ENCODE peak calls at places on chromosomes 4 and X, in six cellular contexts. One of them, this sample, is unnamed.

GRCh38 chr4:185592438-185592837 is 57.1 kb upstream of the PDLIM3 start:
- DNase-seq in H1: no peak
- DNase-seq in K562: no peak
- DNase-seq in GM12878: no peak
- DNase-seq in SK-N-SH: no peak
- DNase-seq in HCT116: no peak
- DNase-seq in this sample: no peak

GRCh38 chr4:152454398-152455011 is 81.4 kb downstream of the FBXW7 start:
- DNase-seq in HCT116: no peak
- DNase-seq in H1: no peak
- DNase-seq in SK-N-SH: peak; percentile 51
- DNase-seq in K562: no peak
- DNase-seq in GM12878: no peak
- DNase-seq in this sample: no peak

GRCh38 chr4:14908635-14909034 is 93.6 kb upstream of the CPEB2 start:
- DNase-seq in HCT116: peak; percentile 12
- DNase-seq in H1: no peak
- DNase-seq in SK-N-SH: no peak
- DNase-seq in GM12878: no peak
- DNase-seq in K562: no peak
- DNase-seq in this sample: no peak

GRCh38 chrX:48971325-48972213 is at the start of gene KCND1:
- DNase-seq in H1: peak; percentile 71
- DNase-seq in HCT116: no peak
- DNase-seq in SK-N-SH: peak; percentile 78
- DNase-seq in GM12878: no peak
- DNase-seq in K562: peak; percentile 49
- DNase-seq in this sample: no peak

GRCh38 chr4:53781614-53782467 is 190.6 kb upstream of the LNX1 start:
- DNase-seq in HCT116: no peak
- DNase-seq in K562: no peak
- DNase-seq in GM12878: no peak
- DNase-seq in H1: no peak
- DNase-seq in SK-N-SH: no peak
- DNase-seq in this sample: peak; percentile 6

GRCh38 chr4:10005632-10006031 is 15.7 kb downstream of the SLC2A9 start:
- DNase-seq in K562: no peak
- DNase-seq in HCT116: no peak
- DNase-seq in SK-N-SH: no peak
- DNase-seq in H1: no peak
- DNase-seq in GM12878: no peak
- DNase-seq in this sample: peak; percentile 10

GRCh38 chr4:8157944-8158709 is 486 bp downstream of the ABLIM2 start:
- DNase-seq in HCT116: no peak
- DNase-seq in K562: no peak
- DNase-seq in SK-N-SH: no peak
- DNase-seq in H1: peak; percentile 65
- DNase-seq in GM12878: no peak
- DNase-seq in this sample: no peak

GRCh38 chr4:36316544-36317082 is 35.2 kb downstream of the DTHD1 start:
- DNase-seq in K562: no peak
- DNase-seq in SK-N-SH: no peak
- DNase-seq in H1: no peak
- DNase-seq in GM12878: no peak
- DNase-seq in HCT116: no peak
- DNase-seq in this sample: no peak

GRCh38 chr4:111630705-111631104 is 514.5 kb upstream of the FAM241A start:
- DNase-seq in SK-N-SH: peak; percentile 10
- DNase-seq in GM12878: no peak
- DNase-seq in H1: no peak
- DNase-seq in K562: no peak
- DNase-seq in HCT116: peak; percentile 23
- DNase-seq in this sample: peak; percentile 23

GRCh38 chr4:28357985-28358384 is 1497.3 kb downstream of the STIM2 start:
- DNase-seq in HCT116: peak; percentile 7
- DNase-seq in K562: no peak
- DNase-seq in H1: no peak
- DNase-seq in GM12878: no peak
- DNase-seq in SK-N-SH: no peak
- DNase-seq in this sample: peak; percentile 47

GRCh38 chr4:184757810-184758209 is 23.9 kb upstream of the CENPU start:
- DNase-seq in SK-N-SH: no peak
- DNase-seq in HCT116: no peak
- DNase-seq in GM12878: no peak
- DNase-seq in K562: no peak
- DNase-seq in H1: no peak
- DNase-seq in this sample: no peak

DNA sequence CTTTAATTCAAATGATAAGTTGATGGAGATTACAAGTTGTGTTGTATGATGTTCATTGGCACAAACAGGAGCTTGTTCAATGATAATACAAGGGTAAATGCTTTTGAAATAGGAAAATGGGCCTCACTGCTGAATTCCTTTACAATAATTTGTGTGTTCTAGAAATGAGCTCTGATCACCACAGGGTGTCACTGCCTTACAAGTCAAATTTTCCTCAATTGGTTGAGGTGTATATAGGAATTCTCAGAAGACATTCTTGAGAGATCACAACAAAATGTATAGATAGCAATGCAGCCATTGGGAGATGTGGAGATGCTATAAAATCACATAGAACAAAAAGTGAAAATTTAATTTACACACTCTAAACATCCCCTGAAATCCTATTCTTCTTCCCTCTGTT is 49.6 kb downstream of the KLF8 start:
- DNase-seq in H1: no peak
- DNase-seq in HCT116: peak; percentile 3
- DNase-seq in GM12878: no peak
- DNase-seq in K562: no peak
- DNase-seq in SK-N-SH: peak; percentile 3
- DNase-seq in this sample: peak; percentile 69
- TF ChIP-seq JUND in H1: no peak
- TF ChIP-seq JUND in HCT116: no peak
- TF ChIP-seq JUND in GM12878: no peak
- TF ChIP-seq JUND in K562: no peak
- TF ChIP-seq JUND in SK-N-SH: no peak
- TF ChIP-seq JUND in this sample: no peak

DNA sequence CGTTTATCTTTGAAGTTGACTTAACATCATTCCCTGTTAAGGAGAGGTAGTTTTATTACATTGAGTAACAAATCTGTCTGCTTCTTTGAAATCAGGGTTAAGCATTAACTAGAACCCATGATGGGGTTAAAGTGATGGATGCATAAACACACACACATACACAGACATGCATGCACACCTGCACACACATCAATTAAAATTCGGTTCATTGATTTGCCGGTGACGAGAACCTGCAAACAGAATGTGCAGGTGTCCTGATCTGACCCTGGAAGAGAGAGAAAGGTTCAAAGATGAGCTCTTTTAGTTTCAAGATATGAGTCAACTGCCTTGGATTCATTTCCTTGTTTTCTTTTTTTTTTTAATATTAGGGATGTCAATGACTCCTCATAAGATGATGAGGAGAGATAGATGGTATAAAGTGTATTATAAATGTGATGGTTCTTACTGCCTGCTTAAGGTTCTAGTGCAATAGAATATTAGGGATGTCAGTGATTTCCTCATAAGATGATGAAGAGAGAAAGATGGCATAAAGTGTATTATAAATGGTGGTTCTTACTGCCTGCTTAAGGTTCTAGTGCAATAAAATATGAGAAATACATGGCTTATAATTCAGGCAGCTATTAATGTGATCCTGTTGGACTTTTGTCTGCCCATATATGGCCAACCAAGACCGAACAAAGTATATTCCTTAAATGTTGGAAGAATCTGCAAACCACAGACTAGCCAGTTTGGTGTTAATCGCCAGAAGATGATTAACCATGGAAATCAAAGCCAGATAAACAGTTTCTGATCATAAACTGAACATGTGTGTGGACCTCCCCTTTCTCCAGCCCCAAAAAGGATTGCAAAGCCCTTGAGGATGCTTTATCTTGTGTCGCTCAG is 14.1 kb upstream of the CD99 start:
- DNase-seq in HCT116: no peak
- DNase-seq in GM12878: no peak
- DNase-seq in SK-N-SH: no peak
- DNase-seq in K562: no peak
- DNase-seq in H1: no peak
- DNase-seq in this sample: no peak
- TF ChIP-seq JUND in HCT116: no peak
- TF ChIP-seq JUND in GM12878: no peak
- TF ChIP-seq JUND in SK-N-SH: peak; percentile 23
- TF ChIP-seq JUND in K562: no peak
- TF ChIP-seq JUND in H1: no peak
- TF ChIP-seq JUND in this sample: no peak

GRCh38 chrX:40546870-40547269 is 33.9 kb upstream of the ATP6AP2 start:
- DNase-seq in SK-N-SH: no peak
- DNase-seq in HCT116: no peak
- DNase-seq in K562: no peak
- DNase-seq in GM12878: no peak
- DNase-seq in H1: no peak
- DNase-seq in this sample: no peak
- TF ChIP-seq JUND in SK-N-SH: no peak
- TF ChIP-seq JUND in HCT116: no peak
- TF ChIP-seq JUND in K562: no peak
- TF ChIP-seq JUND in GM12878: no peak
- TF ChIP-seq JUND in H1: no peak
- TF ChIP-seq JUND in this sample: no peak

DNA sequence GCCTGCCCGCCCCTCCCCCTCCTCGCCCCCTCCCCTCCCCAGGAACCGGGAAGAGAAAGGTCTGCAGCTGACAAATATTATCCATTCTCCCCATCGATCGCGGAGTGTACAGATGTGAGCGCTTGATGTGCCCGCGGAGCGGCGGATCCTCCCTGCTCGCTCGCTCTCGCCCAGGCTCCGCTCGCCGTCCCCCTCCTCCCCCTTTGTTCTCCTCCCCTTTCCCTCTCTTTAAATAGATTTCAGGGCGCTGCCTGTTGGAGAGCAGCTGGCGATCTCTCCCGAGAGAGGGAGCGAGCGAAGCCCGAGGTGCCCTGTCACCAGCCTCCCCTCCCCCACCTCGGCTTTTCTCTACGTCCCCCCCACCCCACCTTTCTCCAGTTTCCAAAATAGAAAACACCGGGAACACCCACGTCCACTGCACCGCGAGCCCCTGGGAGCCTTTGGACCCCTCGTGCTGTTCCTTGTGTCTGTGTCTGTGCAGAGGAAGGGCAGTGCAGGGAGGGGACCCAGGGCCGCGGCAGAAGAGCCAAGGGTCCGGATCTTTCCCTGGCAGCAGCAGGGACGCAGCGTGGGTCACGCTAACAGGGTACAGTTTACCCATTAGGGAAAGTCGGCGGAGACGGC is 56.6 kb upstream of the BCOR start:
- DNase-seq in HCT116: no peak
- DNase-seq in H1: peak; percentile 46
- DNase-seq in SK-N-SH: peak; percentile 75
- DNase-seq in GM12878: no peak
- DNase-seq in K562: peak; percentile 32
- DNase-seq in this sample: peak; percentile 60
- TF ChIP-seq JUND in HCT116: no peak
- TF ChIP-seq JUND in H1: no peak
- TF ChIP-seq JUND in SK-N-SH: no peak
- TF ChIP-seq JUND in GM12878: no peak
- TF ChIP-seq JUND in K562: no peak
- TF ChIP-seq JUND in this sample: no peak